ENCODE peak calls at places on chromosomes 13 and 19, in ten cellular contexts. One of them, this sample, is unnamed.

GRCh38 chr19:34502582-34503545 is 21.3 kb downstream of the WTIP start:
- DNase-seq in mucosa of gallbladder: no peak
- DNase-seq in stimulated activated naive CD4-positive, alpha-beta T cell treated with Interleukin-2 at 50 U/mL for 16 hours: no peak
- DNase-seq in stimulated activated CD4-positive, alpha-beta T cell treated with anti-CD3 and anti-CD28 coated beads, Interleukin-4, amount 100 ng/mL, for 4 hours: no peak
- DNase-seq in activated gamma-delta T cell treated with anti-CD3 and anti-CD28 coated beads, Interleukin-2, amount 50 U/mL, for 16 hours: no peak
- DNase-seq in epithelial cell of esophagus: no peak
- DNase-seq in stimulated activated CD8-positive, alpha-beta memory T cell treated with anti-CD3 and anti-CD28 coated beads, Interleukin-12 subunit alpha, Interleukin-12 subunit beta, amount 100 ng/mL, for 1 hour: no peak
- DNase-seq in effector memory CD4-positive, alpha-beta T cell: no peak
- DNase-seq in left cardiac atrium: no peak
- DNase-seq in stromal cell of bone marrow: no peak
- DNase-seq in this sample: no peak

GRCh38 chr19:964761-965694 is 19.1 kb upstream of the WDR18 start:
- DNase-seq in epithelial cell of esophagus: peak; percentile 40
- DNase-seq in stromal cell of bone marrow: no peak
- DNase-seq in stimulated activated naive CD4-positive, alpha-beta T cell treated with Interleukin-2 at 50 U/mL for 16 hours: no peak
- DNase-seq in stimulated activated CD4-positive, alpha-beta T cell treated with anti-CD3 and anti-CD28 coated beads, Interleukin-4, amount 100 ng/mL, for 4 hours: no peak
- DNase-seq in effector memory CD4-positive, alpha-beta T cell: no peak
- DNase-seq in left cardiac atrium: no peak
- DNase-seq in mucosa of gallbladder: no peak
- DNase-seq in stimulated activated CD8-positive, alpha-beta memory T cell treated with anti-CD3 and anti-CD28 coated beads, Interleukin-12 subunit alpha, Interleukin-12 subunit beta, amount 100 ng/mL, for 1 hour: no peak
- DNase-seq in activated gamma-delta T cell treated with anti-CD3 and anti-CD28 coated beads, Interleukin-2, amount 50 U/mL, for 16 hours: no peak
- DNase-seq in this sample: no peak

GRCh38 chr19:33226550-33227241 is 1.0 kb upstream of the SLC7A10 start:
- DNase-seq in stromal cell of bone marrow: no peak
- DNase-seq in epithelial cell of esophagus: no peak
- DNase-seq in activated gamma-delta T cell treated with anti-CD3 and anti-CD28 coated beads, Interleukin-2, amount 50 U/mL, for 16 hours: no peak
- DNase-seq in left cardiac atrium: no peak
- DNase-seq in effector memory CD4-positive, alpha-beta T cell: no peak
- DNase-seq in stimulated activated CD8-positive, alpha-beta memory T cell treated with anti-CD3 and anti-CD28 coated beads, Interleukin-12 subunit alpha, Interleukin-12 subunit beta, amount 100 ng/mL, for 1 hour: no peak
- DNase-seq in stimulated activated naive CD4-positive, alpha-beta T cell treated with Interleukin-2 at 50 U/mL for 16 hours: no peak
- DNase-seq in mucosa of gallbladder: no peak
- DNase-seq in stimulated activated CD4-positive, alpha-beta T cell treated with anti-CD3 and anti-CD28 coated beads, Interleukin-4, amount 100 ng/mL, for 4 hours: no peak
- DNase-seq in this sample: no peak

GRCh38 chr13:24727731-24728601 is 36.0 kb upstream of the RNF17 start:
- DNase-seq in stromal cell of bone marrow: peak; percentile 74
- DNase-seq in stimulated activated naive CD4-positive, alpha-beta T cell treated with Interleukin-2 at 50 U/mL for 16 hours: peak; percentile 62
- DNase-seq in stimulated activated CD4-positive, alpha-beta T cell treated with anti-CD3 and anti-CD28 coated beads, Interleukin-4, amount 100 ng/mL, for 4 hours: peak; percentile 50
- DNase-seq in epithelial cell of esophagus: peak; percentile 91
- DNase-seq in stimulated activated CD8-positive, alpha-beta memory T cell treated with anti-CD3 and anti-CD28 coated beads, Interleukin-12 subunit alpha, Interleukin-12 subunit beta, amount 100 ng/mL, for 1 hour: peak; percentile 53
- DNase-seq in activated gamma-delta T cell treated with anti-CD3 and anti-CD28 coated beads, Interleukin-2, amount 50 U/mL, for 16 hours: peak; percentile 58
- DNase-seq in effector memory CD4-positive, alpha-beta T cell: peak; percentile 50
- DNase-seq in mucosa of gallbladder: peak; percentile 76
- DNase-seq in left cardiac atrium: peak; percentile 66
- DNase-seq in this sample: peak; percentile 64

GRCh38 chr13:113417008-113417735 is 36.1 kb downstream of the ADPRHL1 start:
- DNase-seq in epithelial cell of esophagus: no peak
- DNase-seq in activated gamma-delta T cell treated with anti-CD3 and anti-CD28 coated beads, Interleukin-2, amount 50 U/mL, for 16 hours: no peak
- DNase-seq in stimulated activated CD4-positive, alpha-beta T cell treated with anti-CD3 and anti-CD28 coated beads, Interleukin-4, amount 100 ng/mL, for 4 hours: no peak
- DNase-seq in stimulated activated naive CD4-positive, alpha-beta T cell treated with Interleukin-2 at 50 U/mL for 16 hours: no peak
- DNase-seq in effector memory CD4-positive, alpha-beta T cell: no peak
- DNase-seq in stromal cell of bone marrow: no peak
- DNase-seq in left cardiac atrium: no peak
- DNase-seq in mucosa of gallbladder: no peak
- DNase-seq in stimulated activated CD8-positive, alpha-beta memory T cell treated with anti-CD3 and anti-CD28 coated beads, Interleukin-12 subunit alpha, Interleukin-12 subunit beta, amount 100 ng/mL, for 1 hour: no peak
- DNase-seq in this sample: no peak

GRCh38 chr13:89281331-89281730 is 1610.2 kb downstream of the SLITRK5 start:
- DNase-seq in stromal cell of bone marrow: no peak
- DNase-seq in left cardiac atrium: no peak
- DNase-seq in mucosa of gallbladder: no peak
- DNase-seq in stimulated activated CD4-positive, alpha-beta T cell treated with anti-CD3 and anti-CD28 coated beads, Interleukin-4, amount 100 ng/mL, for 4 hours: no peak
- DNase-seq in stimulated activated naive CD4-positive, alpha-beta T cell treated with Interleukin-2 at 50 U/mL for 16 hours: no peak
- DNase-seq in activated gamma-delta T cell treated with anti-CD3 and anti-CD28 coated beads, Interleukin-2, amount 50 U/mL, for 16 hours: no peak
- DNase-seq in effector memory CD4-positive, alpha-beta T cell: no peak
- DNase-seq in epithelial cell of esophagus: no peak
- DNase-seq in stimulated activated CD8-positive, alpha-beta memory T cell treated with anti-CD3 and anti-CD28 coated beads, Interleukin-12 subunit alpha, Interleukin-12 subunit beta, amount 100 ng/mL, for 1 hour: no peak
- DNase-seq in this sample: no peak

GRCh38 chr13:74452176-74452575 is 318.0 kb upstream of the KLF12 start:
- DNase-seq in mucosa of gallbladder: no peak
- DNase-seq in stimulated activated naive CD4-positive, alpha-beta T cell treated with Interleukin-2 at 50 U/mL for 16 hours: no peak
- DNase-seq in activated gamma-delta T cell treated with anti-CD3 and anti-CD28 coated beads, Interleukin-2, amount 50 U/mL, for 16 hours: no peak
- DNase-seq in stimulated activated CD8-positive, alpha-beta memory T cell treated with anti-CD3 and anti-CD28 coated beads, Interleukin-12 subunit alpha, Interleukin-12 subunit beta, amount 100 ng/mL, for 1 hour: no peak
- DNase-seq in epithelial cell of esophagus: peak; percentile 91
- DNase-seq in effector memory CD4-positive, alpha-beta T cell: no peak
- DNase-seq in left cardiac atrium: no peak
- DNase-seq in stromal cell of bone marrow: no peak
- DNase-seq in stimulated activated CD4-positive, alpha-beta T cell treated with anti-CD3 and anti-CD28 coated beads, Interleukin-4, amount 100 ng/mL, for 4 hours: no peak
- DNase-seq in this sample: no peak

GRCh38 chr13:27921961-27922910 is 2.4 kb downstream of the PDX1 start:
- DNase-seq in mucosa of gallbladder: no peak
- DNase-seq in epithelial cell of esophagus: no peak
- DNase-seq in left cardiac atrium: no peak
- DNase-seq in stromal cell of bone marrow: no peak
- DNase-seq in activated gamma-delta T cell treated with anti-CD3 and anti-CD28 coated beads, Interleukin-2, amount 50 U/mL, for 16 hours: no peak
- DNase-seq in stimulated activated CD4-positive, alpha-beta T cell treated with anti-CD3 and anti-CD28 coated beads, Interleukin-4, amount 100 ng/mL, for 4 hours: no peak
- DNase-seq in stimulated activated CD8-positive, alpha-beta memory T cell treated with anti-CD3 and anti-CD28 coated beads, Interleukin-12 subunit alpha, Interleukin-12 subunit beta, amount 100 ng/mL, for 1 hour: no peak
- DNase-seq in stimulated activated naive CD4-positive, alpha-beta T cell treated with Interleukin-2 at 50 U/mL for 16 hours: no peak
- DNase-seq in effector memory CD4-positive, alpha-beta T cell: no peak
- DNase-seq in this sample: no peak

GRCh38 chr13:97329331-97329730 is 104.6 kb upstream of the RAP2A start:
- DNase-seq in effector memory CD4-positive, alpha-beta T cell: no peak
- DNase-seq in mucosa of gallbladder: no peak
- DNase-seq in left cardiac atrium: no peak
- DNase-seq in activated gamma-delta T cell treated with anti-CD3 and anti-CD28 coated beads, Interleukin-2, amount 50 U/mL, for 16 hours: no peak
- DNase-seq in stimulated activated CD8-positive, alpha-beta memory T cell treated with anti-CD3 and anti-CD28 coated beads, Interleukin-12 subunit alpha, Interleukin-12 subunit beta, amount 100 ng/mL, for 1 hour: no peak
- DNase-seq in stromal cell of bone marrow: no peak
- DNase-seq in stimulated activated naive CD4-positive, alpha-beta T cell treated with Interleukin-2 at 50 U/mL for 16 hours: no peak
- DNase-seq in epithelial cell of esophagus: no peak
- DNase-seq in stimulated activated CD4-positive, alpha-beta T cell treated with anti-CD3 and anti-CD28 coated beads, Interleukin-4, amount 100 ng/mL, for 4 hours: no peak
- DNase-seq in this sample: no peak

GRCh38 chr19:56765107-56765506 is 75.4 kb downstream of the PEG3 start:
- DNase-seq in effector memory CD4-positive, alpha-beta T cell: no peak
- DNase-seq in mucosa of gallbladder: peak; percentile 70
- DNase-seq in epithelial cell of esophagus: peak; percentile 17
- DNase-seq in stimulated activated CD8-positive, alpha-beta memory T cell treated with anti-CD3 and anti-CD28 coated beads, Interleukin-12 subunit alpha, Interleukin-12 subunit beta, amount 100 ng/mL, for 1 hour: no peak
- DNase-seq in stimulated activated CD4-positive, alpha-beta T cell treated with anti-CD3 and anti-CD28 coated beads, Interleukin-4, amount 100 ng/mL, for 4 hours: no peak
- DNase-seq in stimulated activated naive CD4-positive, alpha-beta T cell treated with Interleukin-2 at 50 U/mL for 16 hours: no peak
- DNase-seq in activated gamma-delta T cell treated with anti-CD3 and anti-CD28 coated beads, Interleukin-2, amount 50 U/mL, for 16 hours: no peak
- DNase-seq in stromal cell of bone marrow: peak; percentile 2
- DNase-seq in left cardiac atrium: peak; percentile 78
- DNase-seq in this sample: no peak

GRCh38 chr19:30733826-30734550 is 361.8 kb downstream of the ZNF536 start:
- DNase-seq in stromal cell of bone marrow: no peak
- DNase-seq in stimulated activated naive CD4-positive, alpha-beta T cell treated with Interleukin-2 at 50 U/mL for 16 hours: no peak
- DNase-seq in effector memory CD4-positive, alpha-beta T cell: no peak
- DNase-seq in left cardiac atrium: no peak
- DNase-seq in stimulated activated CD4-positive, alpha-beta T cell treated with anti-CD3 and anti-CD28 coated beads, Interleukin-4, amount 100 ng/mL, for 4 hours: no peak
- DNase-seq in stimulated activated CD8-positive, alpha-beta memory T cell treated with anti-CD3 and anti-CD28 coated beads, Interleukin-12 subunit alpha, Interleukin-12 subunit beta, amount 100 ng/mL, for 1 hour: no peak
- DNase-seq in mucosa of gallbladder: no peak
- DNase-seq in epithelial cell of esophagus: no peak
- DNase-seq in activated gamma-delta T cell treated with anti-CD3 and anti-CD28 coated beads, Interleukin-2, amount 50 U/mL, for 16 hours: no peak
- DNase-seq in this sample: no peak

GRCh38 chr13:62512194-62513141 is 1096.8 kb upstream of the PCDH20 start:
- DNase-seq in stimulated activated CD8-positive, alpha-beta memory T cell treated with anti-CD3 and anti-CD28 coated beads, Interleukin-12 subunit alpha, Interleukin-12 subunit beta, amount 100 ng/mL, for 1 hour: no peak
- DNase-seq in stimulated activated CD4-positive, alpha-beta T cell treated with anti-CD3 and anti-CD28 coated beads, Interleukin-4, amount 100 ng/mL, for 4 hours: no peak
- DNase-seq in left cardiac atrium: no peak
- DNase-seq in effector memory CD4-positive, alpha-beta T cell: no peak
- DNase-seq in stimulated activated naive CD4-positive, alpha-beta T cell treated with Interleukin-2 at 50 U/mL for 16 hours: no peak
- DNase-seq in activated gamma-delta T cell treated with anti-CD3 and anti-CD28 coated beads, Interleukin-2, amount 50 U/mL, for 16 hours: no peak
- DNase-seq in mucosa of gallbladder: peak; percentile 14
- DNase-seq in epithelial cell of esophagus: peak; percentile 53
- DNase-seq in stromal cell of bone marrow: peak; percentile 7
- DNase-seq in this sample: no peak

GRCh38 chr19:2594319-2594718 is 108.2 kb downstream of the GNG7 start:
- DNase-seq in stimulated activated CD4-positive, alpha-beta T cell treated with anti-CD3 and anti-CD28 coated beads, Interleukin-4, amount 100 ng/mL, for 4 hours: no peak
- DNase-seq in mucosa of gallbladder: no peak
- DNase-seq in left cardiac atrium: no peak
- DNase-seq in activated gamma-delta T cell treated with anti-CD3 and anti-CD28 coated beads, Interleukin-2, amount 50 U/mL, for 16 hours: no peak
- DNase-seq in stimulated activated naive CD4-positive, alpha-beta T cell treated with Interleukin-2 at 50 U/mL for 16 hours: no peak
- DNase-seq in stimulated activated CD8-positive, alpha-beta memory T cell treated with anti-CD3 and anti-CD28 coated beads, Interleukin-12 subunit alpha, Interleukin-12 subunit beta, amount 100 ng/mL, for 1 hour: no peak
- DNase-seq in epithelial cell of esophagus: no peak
- DNase-seq in effector memory CD4-positive, alpha-beta T cell: no peak
- DNase-seq in stromal cell of bone marrow: no peak
- DNase-seq in this sample: no peak

GRCh38 chr19:1251503-1252220 is 3.3 kb downstream of the MIDN start:
- DNase-seq in stimulated activated CD8-positive, alpha-beta memory T cell treated with anti-CD3 and anti-CD28 coated beads, Interleukin-12 subunit alpha, Interleukin-12 subunit beta, amount 100 ng/mL, for 1 hour: no peak
- DNase-seq in activated gamma-delta T cell treated with anti-CD3 and anti-CD28 coated beads, Interleukin-2, amount 50 U/mL, for 16 hours: no peak
- DNase-seq in effector memory CD4-positive, alpha-beta T cell: peak; percentile 44
- DNase-seq in stromal cell of bone marrow: no peak
- DNase-seq in mucosa of gallbladder: peak; percentile 78
- DNase-seq in stimulated activated naive CD4-positive, alpha-beta T cell treated with Interleukin-2 at 50 U/mL for 16 hours: peak; percentile 62
- DNase-seq in stimulated activated CD4-positive, alpha-beta T cell treated with anti-CD3 and anti-CD28 coated beads, Interleukin-4, amount 100 ng/mL, for 4 hours: peak; percentile 58
- DNase-seq in epithelial cell of esophagus: no peak
- DNase-seq in left cardiac atrium: no peak
- DNase-seq in this sample: peak; percentile 63

GRCh38 chr19:2481466-2481865 is 5.5 kb downstream of the GADD45B start:
- DNase-seq in stimulated activated naive CD4-positive, alpha-beta T cell treated with Interleukin-2 at 50 U/mL for 16 hours: no peak
- DNase-seq in mucosa of gallbladder: no peak
- DNase-seq in stromal cell of bone marrow: no peak
- DNase-seq in effector memory CD4-positive, alpha-beta T cell: no peak
- DNase-seq in left cardiac atrium: no peak
- DNase-seq in stimulated activated CD8-positive, alpha-beta memory T cell treated with anti-CD3 and anti-CD28 coated beads, Interleukin-12 subunit alpha, Interleukin-12 subunit beta, amount 100 ng/mL, for 1 hour: no peak
- DNase-seq in epithelial cell of esophagus: no peak
- DNase-seq in stimulated activated CD4-positive, alpha-beta T cell treated with anti-CD3 and anti-CD28 coated beads, Interleukin-4, amount 100 ng/mL, for 4 hours: no peak
- DNase-seq in activated gamma-delta T cell treated with anti-CD3 and anti-CD28 coated beads, Interleukin-2, amount 50 U/mL, for 16 hours: no peak
- DNase-seq in this sample: no peak